ENCODE peak calls at places on chromosomes 12 and 14, in five cellular contexts. E, A, D, V and B are unnamed samples. For H3K9me3, the result is how much of the 10 kb centered on the place peaks cover.

GRCh38 chr12:119208626-119209061 is 29.9 kb downstream of the HSPB8 start:
- DNase-seq in E (peak), A (peak), D (no peak), V (peak), B (no peak)

GRCh38 chr12:18139989-18140596 is 50.1 kb upstream of the RERGL start:
- DNase-seq in E (no peak), A (no peak), D (no peak), V (peak), B (no peak)

GRCh38 chr14:55097894-55098560 is 31.0 kb upstream of the LGALS3 start:
- DNase-seq in E (peak), A (no peak), D (no peak), V (no peak), B (no peak)

GRCh38 chr12:20863056-20863455 is 52.6 kb downstream of the SLCO1B3 start:
- DNase-seq in E (no peak), A (no peak), D (no peak), V (no peak), B (no peak)

GRCh38 chr12:47190905-47191304 is 111.1 kb upstream of the AMIGO2 start:
- DNase-seq in E (no peak), A (no peak), D (no peak), V (no peak), B (no peak)

GRCh38 chr12:68319988-68320623 is 12.1 kb downstream of the MDM1 start:
- DNase-seq in E (no peak), A (no peak), D (peak), V (no peak), B (peak)

GRCh38 chr12:27620121-27620520 is 76.1 kb upstream of the REP15 start:
- DNase-seq in E (no peak), A (no peak), D (no peak), V (no peak), B (no peak)

GRCh38 chr12:41706376-41706775 is 438.3 kb downstream of the GXYLT1 start:
- DNase-seq in E (no peak), A (no peak), D (no peak), V (no peak), B (no peak)

GRCh38 chr12:12508612-12509011 is 54.1 kb downstream of the DUSP16 start:
- DNase-seq in E (no peak), A (no peak), D (no peak), V (no peak), B (no peak)

GRCh38 chr14:53956427-53957201 is at the start of gene BMP4:
- DNase-seq in E (peak), A (peak), D (peak), V (no peak), B (peak)

GRCh38 chr14:95319312-95320075 is at the start of gene CLMN:
- DNase-seq in E (peak), A (peak), D (peak), V (peak), B (peak)

GRCh38 chr12:11707535-11707934 is 58.1 kb downstream of the ETV6 start:
- DNase-seq in E (peak), A (no peak), D (peak), V (no peak), B (no peak)

GRCh38 chr12:91685917-91686316 is 459.7 kb downstream of the BTG1 start:
- DNase-seq in E (no peak), A (no peak), D (no peak), V (no peak), B (no peak)

GRCh38 chr14:21525571-21525970 is 575 bp downstream of the SALL2 start:
- DNase-seq in E (peak), A (no peak), D (peak), V (no peak), B (no peak)
- H3K27ac ChIP-seq in E (no peak), A (peak), D (peak), V (peak), B (no peak)

GRCh38 chr14:60163741-60164140 is 1.5 kb downstream of the DHRS7 start:
- DNase-seq in E (no peak), A (no peak), D (no peak), V (no peak), B (no peak)
- H3K4me3 ChIP-seq in E (no peak), A (peak), D (peak), V (peak), B (no peak)

DNA sequence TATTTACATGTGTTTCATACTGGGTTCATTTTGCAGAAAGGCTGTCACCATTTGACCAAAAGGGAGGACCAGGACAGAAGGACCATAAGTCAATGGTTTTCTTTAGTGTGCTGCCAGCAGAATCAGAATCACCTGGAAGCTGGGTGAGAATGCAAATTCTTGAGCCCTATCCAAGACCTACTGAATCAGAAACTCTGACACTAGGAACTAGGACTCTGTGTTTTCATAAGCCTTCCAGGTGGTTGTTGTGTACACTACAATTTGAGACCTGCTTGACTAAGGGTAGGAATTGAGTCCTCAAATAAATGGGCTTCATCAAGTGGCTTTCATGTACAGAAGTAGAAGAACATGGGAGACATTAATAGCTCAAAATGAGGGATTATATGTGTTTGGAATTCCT is 32.2 kb downstream of the PDE6H start:
- DNase-seq in E (no peak), A (no peak), D (no peak), V (no peak), B (no peak)
- H3K9me3 ChIP-seq in E (under half), A (under half), D (under half), V (under half), B (under half)

DNA sequence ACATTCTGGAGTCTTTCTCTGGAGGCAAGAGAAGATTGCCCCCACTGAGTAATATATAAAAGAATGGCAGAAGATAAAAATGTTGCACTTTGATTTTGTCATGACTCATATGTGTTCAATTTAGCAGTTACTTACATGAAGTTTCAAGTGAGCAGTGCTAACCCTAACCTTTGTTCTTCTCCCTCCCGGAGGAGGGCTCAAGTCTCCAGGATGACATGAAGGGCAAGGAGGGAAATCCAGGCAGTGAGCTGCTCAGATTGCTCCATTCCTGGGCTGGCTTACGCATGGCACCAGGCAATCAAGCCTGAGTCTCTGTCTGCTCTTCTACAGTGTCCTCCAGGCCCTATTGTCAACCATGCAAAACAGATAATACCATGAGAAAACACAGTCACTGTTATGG is 322.3 kb downstream of the DUSP6 start:
- DNase-seq in E (no peak), A (no peak), D (no peak), V (no peak), B (no peak)
- H3K27ac ChIP-seq in E (no peak), A (no peak), D (no peak), V (no peak), B (no peak)

GRCh38 chr12:1471224-1471623 is 123.2 kb downstream of the FBXL14 start:
- DNase-seq in E (no peak), A (no peak), D (no peak), V (no peak), B (no peak)

GRCh38 chr12:1473418-1473817 is 121.0 kb downstream of the FBXL14 start:
- DNase-seq in E (no peak), A (peak), D (no peak), V (no peak), B (no peak)

GRCh38 chr12:1470051-1470450 is 124.3 kb downstream of the FBXL14 start:
- DNase-seq in E (no peak), A (no peak), D (no peak), V (no peak), B (peak)

GRCh38 chr12:1474059-1474537 is 120.3 kb downstream of the FBXL14 start:
- DNase-seq in E (no peak), A (no peak), D (no peak), V (peak), B (no peak)

GRCh38 chr12:1474567-1475153 is 119.7 kb downstream of the FBXL14 start:
- DNase-seq in E (no peak), A (no peak), D (no peak), V (peak), B (no peak)
- H3K4me3 ChIP-seq in E (no peak), A (no peak), D (no peak), V (peak), B (no peak)

GRCh38 chr12:104054681-104055346 is 4.8 kb upstream of the GLT8D2 start:
- DNase-seq in E (no peak), A (no peak), D (no peak), V (no peak), B (no peak)

GRCh38 chr12:104050436-104050835 is 449 bp upstream of the GLT8D2 start:
- DNase-seq in E (no peak), A (no peak), D (no peak), V (no peak), B (no peak)

GRCh38 chr12:104048162-104048561 is 1.8 kb downstream of the GLT8D2 start:
- DNase-seq in E (no peak), A (no peak), D (no peak), V (no peak), B (no peak)

GRCh38 chr12:104046306-104046705 is 3.7 kb downstream of the GLT8D2 start:
- DNase-seq in E (no peak), A (no peak), D (no peak), V (no peak), B (no peak)

DNA sequence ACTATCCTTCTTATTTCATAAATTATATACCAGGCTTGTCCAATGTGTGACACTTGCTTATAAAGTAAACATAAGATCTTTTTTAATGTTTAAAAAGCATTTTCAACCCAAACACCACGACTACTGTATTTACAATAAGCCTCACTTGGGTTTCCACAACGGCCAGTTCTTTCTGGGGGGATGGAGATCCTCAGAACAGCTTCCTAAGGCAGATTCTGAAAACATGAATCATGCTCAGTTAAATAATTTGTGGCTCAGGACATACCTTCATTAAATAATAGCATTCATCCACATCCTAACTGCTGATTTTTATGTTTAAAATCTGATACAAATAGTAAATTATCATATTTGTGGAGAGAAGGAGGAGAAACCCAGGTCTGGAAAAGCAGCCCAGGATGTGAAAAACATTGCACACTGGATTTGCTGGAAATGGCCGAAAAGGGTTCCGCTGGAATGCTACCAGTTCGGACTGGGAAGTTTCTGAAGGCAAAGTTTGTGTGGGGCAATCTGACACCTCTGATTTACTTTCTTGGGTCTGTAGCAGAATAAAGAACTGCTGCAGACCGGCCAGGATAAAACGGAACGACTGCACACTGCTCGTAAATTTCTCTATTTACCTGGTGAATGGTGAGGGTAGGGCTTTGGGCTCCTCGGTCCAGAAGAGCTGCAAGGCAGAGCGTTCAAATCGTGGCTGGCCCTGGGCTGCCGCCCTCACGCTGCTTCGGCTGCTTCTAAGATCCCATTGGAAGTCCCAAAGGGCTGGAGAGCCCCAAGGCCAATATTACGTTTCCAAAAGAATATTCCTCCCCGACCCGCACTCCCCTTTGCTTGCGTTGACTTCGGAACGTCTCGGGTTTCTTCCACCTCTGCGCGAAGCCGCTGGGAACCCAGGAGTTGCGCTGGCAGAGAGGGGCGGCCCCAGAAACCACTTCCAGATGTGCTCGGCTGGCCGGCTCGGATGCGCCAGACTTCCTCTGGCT is at the start of gene GLT8D2:
- DNase-seq in E (no peak), A (peak), D (peak), V (peak), B (peak)
- H3K9me3 ChIP-seq in E (under half), A (under half), D (under half), V (under half), B (under half)

DNA sequence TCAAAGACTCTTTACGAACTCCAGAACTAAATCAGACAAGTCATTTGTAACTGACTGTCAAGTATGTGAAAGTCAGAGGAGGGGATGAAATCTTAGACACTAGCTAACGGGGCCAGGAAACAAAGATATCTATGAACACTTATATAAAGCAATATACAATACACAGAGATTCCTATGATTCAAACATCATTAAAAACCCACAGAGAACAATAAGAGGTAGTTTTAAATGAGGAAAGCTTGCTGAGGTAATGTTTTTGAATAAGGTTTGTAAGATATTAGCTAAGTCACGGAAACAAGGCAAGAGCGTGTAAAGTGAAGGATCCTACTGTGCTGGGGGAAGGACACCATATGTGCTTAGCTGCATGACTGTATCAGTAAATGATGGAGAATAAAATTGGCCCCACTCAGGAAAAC is 36.7 kb downstream of the SAV1 start:
- DNase-seq in E (no peak), A (no peak), D (no peak), V (no peak), B (no peak)
- H3K27ac ChIP-seq in E (no peak), A (no peak), D (no peak), V (no peak), B (no peak)

DNA sequence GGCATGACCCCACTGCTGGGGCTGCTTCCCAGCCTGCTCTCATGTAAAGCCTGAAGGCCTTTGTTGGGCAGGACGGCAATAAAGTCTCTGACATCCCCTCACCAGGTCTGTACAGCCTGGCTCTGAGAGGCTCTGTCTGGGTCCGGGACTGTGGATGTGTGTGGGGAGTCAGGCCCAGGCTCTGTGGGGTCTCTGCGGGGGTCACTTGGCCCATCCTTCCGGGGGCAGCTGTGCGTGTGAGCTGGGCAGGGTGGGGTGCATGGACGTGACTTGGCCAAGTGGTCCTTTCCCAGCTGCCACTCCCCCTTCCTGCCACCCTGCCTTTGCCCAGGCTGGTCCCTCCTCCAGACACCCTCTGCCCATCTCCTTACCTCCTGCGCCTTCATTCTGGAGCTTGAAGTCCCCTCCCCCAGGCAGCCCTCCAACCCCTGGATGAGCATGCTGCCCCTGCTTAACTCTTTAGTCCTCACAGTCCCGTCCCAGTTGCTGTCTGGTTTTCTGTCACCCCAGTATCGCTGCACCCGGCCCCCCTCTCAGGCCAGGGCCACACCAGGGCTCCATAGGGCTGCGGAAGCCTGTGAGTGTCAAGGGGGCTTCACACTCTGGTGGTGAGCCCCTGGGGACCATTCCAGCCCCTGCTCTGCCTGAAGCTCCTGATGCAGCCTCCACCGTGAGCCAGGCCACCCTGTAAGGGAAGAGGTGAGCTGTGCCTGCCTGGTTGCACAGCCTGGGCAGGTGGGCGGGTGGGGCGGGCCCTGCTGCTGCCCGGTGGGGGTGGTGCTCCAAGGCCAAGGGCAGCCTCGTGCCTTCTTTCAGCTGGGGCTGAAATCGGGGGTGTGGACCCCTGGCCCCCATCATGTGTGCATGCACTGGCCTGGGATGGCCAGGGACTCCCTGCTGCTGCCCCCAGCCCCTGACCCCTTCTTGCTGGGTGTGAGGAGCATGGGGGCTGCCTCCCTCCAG is 25.5 kb upstream of the KIF26A start:
- DNase-seq in E (no peak), A (no peak), D (no peak), V (no peak), B (no peak)
- H3K4me3 ChIP-seq in E (no peak), A (no peak), D (no peak), V (no peak), B (no peak)